ENCODE peak calls at places on chromosome 7, in four cellular contexts. C is upper lobe of left lung, X is HCT116, N is transverse colon. P is an unnamed sample.

GRCh38 chr7:150800576-150801241 is at the start of gene TMEM176A:
- DNase-seq in C (no peak), N (peak), X (no peak), P (no peak)

GRCh38 chr7:24756545-24756988 is 697 bp downstream of the GSDME start:
- DNase-seq in C (no peak), X (no peak), N (no peak), P (no peak)

GRCh38 chr7:74183142-74183541 is 9.0 kb downstream of the EIF4H start:
- DNase-seq in N (peak), X (no peak), C (no peak), P (no peak)

GRCh38 chr7:107294182-107294581 is 125.4 kb downstream of the HBP1 start:
- DNase-seq in N (no peak), X (no peak), C (no peak), P (no peak)

GRCh38 chr7:983182-984071 is 446 bp downstream of the CYP2W1 start:
- DNase-seq in C (no peak), N (no peak), X (no peak), P (no peak)

GRCh38 chr7:46015107-46015868 is 94.2 kb upstream of the IGFBP3 start:
- DNase-seq in N (peak), X (no peak), C (no peak), P (no peak)

GRCh38 chr7:82594665-82595064 is 151.1 kb upstream of the CACNA2D1 start:
- DNase-seq in X (no peak), N (no peak), C (no peak), P (no peak)

GRCh38 chr7:88363869-88364268 is 57.2 kb upstream of the STEAP4 start:
- DNase-seq in N (no peak), C (no peak), X (no peak), P (no peak)

GRCh38 chr7:1290262-1291039 is 57.8 kb downstream of the UNCX start:
- DNase-seq in C (no peak), X (no peak), N (no peak), P (peak)

GRCh38 chr7:139328375-139328774 is 12.8 kb upstream of the FMC1 start:
- DNase-seq in C (no peak), N (no peak), X (no peak), P (no peak)

GRCh38 chr7:143384741-143385631 is 3.8 kb downstream of the ZYX start:
- DNase-seq in X (no peak), N (no peak), C (peak), P (no peak)

GRCh38 chr7:6497637-6497905 is 49.8 kb upstream of the DAGLB start:
- DNase-seq in X (no peak), C (no peak), N (no peak), P (no peak)

GRCh38 chr7:14604606-14605005 is 297.9 kb downstream of the DGKB start:
- DNase-seq in X (no peak), C (no peak), N (no peak), P (no peak)

GRCh38 chr7:44394636-44395035 is 69.2 kb upstream of the CAMK2B start:
- DNase-seq in N (no peak), C (no peak), X (no peak), P (no peak)

GRCh38 chr7:44066494-44067063 is 1.2 kb upstream of the PGAM2 start:
- DNase-seq in N (peak), X (no peak), C (peak), P (peak)

GRCh38 chr7:155515318-155515717 is 31.0 kb downstream of the CNPY1 start:
- DNase-seq in C (no peak), N (no peak), X (no peak), P (no peak)

GRCh38 chr7:99918959-99919813 is at the start of gene TRIM4:
- DNase-seq in C (peak), N (peak), X (peak), P (peak)

GRCh38 chr7:5661941-5662340 is 119.5 kb downstream of the RNF216 start:
- DNase-seq in N (no peak), C (no peak), X (no peak), P (no peak)

GRCh38 chr7:99597762-99598501 is at the start of gene TMEM225B:
- DNase-seq in C (no peak), X (no peak), N (no peak), P (no peak)

GRCh38 chr7:106071356-106071998 is 40.6 kb downstream of the SYPL1 start:
- DNase-seq in X (no peak), C (peak), N (peak), P (peak)

GRCh38 chr7:885893-886625 is 9.7 kb downstream of the GET4 start:
- DNase-seq in N (no peak), X (no peak), C (no peak), P (peak)

DNA sequence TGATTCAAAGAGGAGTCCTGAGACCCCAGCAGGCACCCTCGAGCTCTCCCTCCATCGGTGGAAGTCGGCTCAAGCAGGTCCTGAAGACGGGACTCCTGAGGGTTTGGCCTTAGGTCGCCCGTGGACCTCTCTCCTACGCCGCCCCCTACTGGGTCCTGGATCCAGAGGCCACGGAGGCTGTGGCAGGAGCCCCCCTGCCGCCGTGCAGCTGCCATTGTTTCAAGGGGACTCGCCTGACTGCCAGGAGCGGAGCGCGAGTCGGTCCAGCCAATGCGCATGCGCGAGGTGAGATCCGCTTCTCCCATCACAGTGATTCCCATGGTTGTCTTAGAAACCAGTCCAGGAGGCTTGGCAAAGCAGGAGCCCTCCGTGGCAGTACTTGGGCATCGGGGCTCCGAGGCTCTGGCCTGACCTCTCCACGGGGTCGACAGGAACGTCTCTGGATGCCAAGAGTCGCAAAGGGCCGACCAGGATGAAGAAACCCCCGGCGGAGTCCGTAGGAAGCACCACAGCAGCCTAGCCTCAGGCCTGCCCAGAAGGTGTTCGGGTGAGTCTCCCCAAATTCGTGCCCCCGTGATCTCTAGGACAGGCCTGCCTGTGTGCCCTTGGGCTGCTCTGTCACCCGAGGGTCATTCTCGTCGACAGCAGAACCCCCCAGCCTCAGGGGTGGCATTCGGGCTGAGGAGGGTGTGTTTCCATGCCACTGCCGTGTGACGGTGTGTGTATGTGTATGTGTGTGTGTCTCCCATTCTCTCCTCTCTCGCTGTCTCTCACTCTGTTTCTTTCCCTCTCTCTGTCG is 322.3 kb downstream of the ZNF716 start:
- DNase-seq in X (no peak), C (no peak), N (no peak), P (no peak)
- TF ChIP-seq CTCF in X (no peak), C (no peak), N (no peak), P (no peak)

GRCh38 chr7:104923010-104923421 is 91.0 kb upstream of the KMT2E start:
- DNase-seq in X (peak), C (peak), N (peak), P (peak)
- TF ChIP-seq POLR2AphosphoS5 in X (no peak), C (no peak), N (peak), P (peak)

GRCh38 chr7:113015038-113015645 is 71.5 kb downstream of the GPR85 start:
- DNase-seq in N (no peak), X (peak), C (no peak), P (no peak)
- TF ChIP-seq CTCF in N (peak), X (peak), C (no peak), P (no peak)

DNA sequence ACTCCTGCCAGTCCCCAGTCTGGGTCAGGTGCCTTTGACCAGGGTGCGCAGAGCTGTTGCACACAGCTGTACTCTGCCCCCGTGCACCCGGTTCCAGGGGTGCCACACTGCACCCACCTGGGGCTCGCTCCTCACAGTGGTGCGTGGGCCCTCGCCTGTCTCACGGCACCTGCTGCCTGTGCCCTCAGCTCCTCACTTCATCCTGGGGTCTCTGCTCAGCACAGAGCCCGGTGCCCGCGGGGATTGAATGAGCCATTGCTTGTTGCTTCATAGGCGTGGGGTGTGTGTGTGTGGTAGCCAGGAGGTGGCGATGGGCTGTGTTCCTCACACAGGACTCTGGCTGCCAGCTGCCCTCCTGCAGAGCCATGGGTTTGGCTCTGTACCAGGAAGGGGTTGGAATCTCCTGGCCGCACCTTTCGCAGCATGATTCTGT is 18.5 kb downstream of the EIF3B start:
- DNase-seq in X (no peak), C (no peak), N (no peak), P (no peak)
- TF ChIP-seq POLR2AphosphoS5 in X (no peak), C (no peak), N (no peak), P (no peak)

GRCh38 chr7:55494951-55495350 is 77.4 kb downstream of the VOPP1 start:
- DNase-seq in C (no peak), X (no peak), N (no peak), P (peak)

GRCh38 chr7:55491346-55491745 is 81.0 kb downstream of the VOPP1 start:
- DNase-seq in N (no peak), C (no peak), X (no peak), P (peak)

GRCh38 chr7:55496906-55497305 is 75.4 kb downstream of the VOPP1 start:
- DNase-seq in N (no peak), C (no peak), X (no peak), P (peak)

GRCh38 chr7:55490099-55490498 is 82.2 kb downstream of the VOPP1 start:
- DNase-seq in X (no peak), N (no peak), C (no peak), P (no peak)

GRCh38 chr7:55493416-55493815 is 78.9 kb downstream of the VOPP1 start:
- DNase-seq in N (no peak), C (no peak), X (no peak), P (peak)
- TF ChIP-seq CTCF in N (no peak), C (no peak), X (no peak), P (no peak)

GRCh38 chr7:11541330-11541729 is 290.7 kb downstream of the THSD7A start:
- DNase-seq in C (no peak), X (no peak), N (no peak), P (no peak)

GRCh38 chr7:11539853-11540252 is 292.1 kb downstream of the THSD7A start:
- DNase-seq in X (no peak), C (no peak), N (no peak), P (no peak)

GRCh38 chr7:11533229-11533820 is 298.7 kb downstream of the THSD7A start:
- DNase-seq in C (no peak), N (no peak), X (no peak), P (no peak)

GRCh38 chr7:11540271-11540761 is 291.7 kb downstream of the THSD7A start:
- DNase-seq in X (peak), N (no peak), C (no peak), P (no peak)

DNA sequence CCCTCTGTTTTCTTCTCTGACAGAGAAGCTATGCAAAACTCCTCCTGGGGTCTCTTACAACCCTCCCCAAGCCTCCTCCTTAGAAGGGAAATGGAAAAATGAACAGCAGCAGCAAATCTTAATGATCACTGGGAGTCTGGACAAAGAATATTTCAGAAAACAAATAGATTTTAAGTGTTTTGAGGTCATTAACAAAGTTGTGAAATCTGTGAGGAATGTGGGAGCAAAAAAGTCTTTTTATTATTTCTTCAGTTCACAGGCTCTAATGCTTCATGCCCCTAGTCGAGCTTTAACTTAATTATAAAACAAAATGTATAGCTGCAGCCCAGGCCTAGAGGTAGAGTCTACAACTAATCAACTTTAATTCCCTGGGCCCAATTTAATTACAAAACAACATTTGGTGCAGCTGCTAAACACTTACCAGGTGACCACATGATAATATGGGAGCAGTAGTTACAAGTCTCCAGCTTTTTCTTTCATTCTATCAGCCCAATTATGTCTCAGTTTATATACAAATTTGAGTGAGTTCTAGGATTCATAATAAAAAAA is 293.2 kb downstream of the THSD7A start:
- DNase-seq in N (no peak), C (no peak), X (no peak), P (no peak)
- TF ChIP-seq POLR2AphosphoS5 in N (no peak), C (no peak), X (no peak), P (no peak)

DNA sequence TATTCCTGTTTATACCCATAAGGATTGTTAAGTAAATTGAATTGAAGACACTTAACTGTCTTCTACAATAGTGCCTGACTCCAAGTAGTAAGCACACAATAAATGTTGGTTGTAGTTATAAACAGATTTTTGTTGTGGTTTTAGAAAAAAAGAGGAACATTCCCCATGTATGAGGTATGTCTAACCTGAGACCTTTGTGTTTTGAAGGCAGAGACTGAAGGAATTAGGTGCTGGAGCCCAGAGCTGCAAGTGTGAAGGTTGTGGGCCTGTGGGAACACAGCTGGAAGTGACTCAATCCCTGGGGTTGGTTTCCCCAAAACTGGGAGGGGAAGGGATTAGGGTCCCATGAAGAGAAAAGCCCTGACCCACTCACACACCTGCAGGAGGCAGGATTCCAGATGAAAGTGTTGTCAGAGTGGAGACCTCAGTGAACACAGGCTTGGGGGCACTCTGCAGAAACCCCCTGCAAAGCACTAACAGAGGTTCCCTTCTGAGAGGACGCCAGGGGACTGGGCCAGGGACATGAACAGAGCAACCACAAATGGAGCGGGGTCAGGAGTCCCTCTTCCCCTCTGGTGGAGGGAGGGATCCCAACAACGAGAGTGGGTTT is 265.1 kb upstream of the KLF14 start:
- DNase-seq in N (no peak), C (no peak), X (peak), P (no peak)
- TF ChIP-seq CTCF in N (no peak), C (no peak), X (no peak), P (no peak)

GRCh38 chr7:22578048-22578770 is 78.2 kb upstream of the STEAP1B start:
- DNase-seq in X (no peak), N (no peak), C (no peak), P (no peak)

GRCh38 chr7:22579961-22580360 is 80.0 kb upstream of the STEAP1B start:
- DNase-seq in C (no peak), N (no peak), X (no peak), P (no peak)

GRCh38 chr7:22581099-22581498 is 81.1 kb upstream of the STEAP1B start:
- DNase-seq in C (no peak), N (no peak), X (no peak), P (no peak)

GRCh38 chr7:22574756-22575517 is 74.9 kb upstream of the STEAP1B start:
- DNase-seq in N (no peak), C (no peak), X (no peak), P (no peak)

DNA sequence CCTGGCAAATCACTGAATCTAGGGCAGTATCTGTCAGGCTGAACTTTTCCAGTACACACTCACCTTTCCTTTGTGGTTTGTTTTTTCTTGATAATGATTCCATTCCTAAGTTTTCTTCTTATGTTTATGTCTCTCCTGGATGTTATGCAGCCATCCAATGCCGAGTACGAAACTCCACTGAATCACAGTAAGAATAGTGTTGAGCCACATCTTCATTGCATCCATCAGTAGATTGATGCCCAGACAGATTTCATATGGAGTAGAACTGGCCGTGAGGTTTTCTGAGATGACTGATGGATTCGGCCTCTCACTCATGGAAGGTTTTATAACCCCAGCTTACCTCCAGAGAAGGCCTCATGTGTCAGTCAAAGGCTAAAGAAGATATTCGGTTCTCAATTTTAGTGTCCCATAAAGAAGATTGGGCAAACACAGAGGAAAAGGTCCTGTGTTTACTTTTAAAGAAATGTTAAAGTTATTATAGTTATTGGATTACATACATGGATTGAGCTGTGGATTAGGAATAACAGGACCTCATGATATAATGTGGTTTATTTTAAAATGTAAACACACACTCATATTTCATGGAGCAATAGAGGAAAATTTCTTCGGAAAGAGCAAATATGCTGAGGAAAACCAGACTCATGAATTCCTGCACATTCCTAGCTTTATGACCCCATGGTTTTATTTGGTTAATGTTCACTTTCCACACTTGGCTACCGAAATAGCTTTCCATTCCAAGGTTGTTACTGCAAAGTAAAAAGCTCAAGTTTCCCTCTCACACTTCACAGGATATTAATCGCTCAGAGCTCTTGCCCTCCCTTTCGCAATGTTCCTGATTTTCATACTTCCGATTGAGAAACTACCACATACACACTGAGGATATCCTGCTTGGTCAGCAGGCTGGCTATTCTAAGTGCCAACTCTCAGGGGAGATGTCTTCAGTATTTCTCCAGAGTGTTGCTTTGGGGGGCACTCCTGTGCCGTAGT is 77.2 kb upstream of the STEAP1B start:
- DNase-seq in X (no peak), C (peak), N (no peak), P (no peak)
- TF ChIP-seq POLR2AphosphoS5 in X (no peak), C (peak), N (peak), P (no peak)

P was measured in spleen.